ENCODE peak calls at places on chromosomes 6 and 20, in four cellular contexts. W is ovary, I is stomach, C is HepG2. Z is an unnamed sample.

GRCh38 chr6:22025468-22026159 is 271.2 kb downstream of the PRL start:
- DNase-seq in I (no peak), C (no peak), W (peak), Z (no peak)

GRCh38 chr6:124867126-124867525 is 95.1 kb upstream of the RNF217 start:
- DNase-seq in I (no peak), W (no peak), C (no peak), Z (no peak)

GRCh38 chr6:165820934-165821333 is 157.9 kb upstream of the PDE10A start:
- DNase-seq in W (no peak), I (no peak), C (no peak), Z (no peak)

GRCh38 chr6:170293881-170294755 is 3.2 kb upstream of the DLL1 start:
- DNase-seq in C (no peak), W (no peak), I (no peak), Z (no peak)

GRCh38 chr6:127090051-127090450 is 28.4 kb upstream of the RSPO3 start:
- DNase-seq in W (no peak), I (no peak), C (no peak), Z (no peak)

GRCh38 chr20:44747166-44748004 is 1.7 kb downstream of the KCNK15 start:
- DNase-seq in I (peak), C (peak), W (peak), Z (no peak)

GRCh38 chr20:31819083-31819784 is at the start of gene MYLK2:
- DNase-seq in W (no peak), I (no peak), C (no peak), Z (peak)

GRCh38 chr20:34566978-34567884 is 8.7 kb downstream of the MAP1LC3A start:
- DNase-seq in W (no peak), I (no peak), C (no peak), Z (peak)

GRCh38 chr20:24049081-24049480 is 60.5 kb upstream of the GGTLC1 start:
- DNase-seq in C (no peak), I (no peak), W (no peak), Z (no peak)

GRCh38 chr6:35034411-35035171 is 106.5 kb downstream of the TCP11 start:
- DNase-seq in C (no peak), I (peak), W (no peak), Z (no peak)

GRCh38 chr20:36173451-36173933 is 19.0 kb downstream of the EPB41L1 start:
- DNase-seq in C (no peak), I (no peak), W (no peak), Z (no peak)

GRCh38 chr6:106162926-106163325 is 76.8 kb downstream of the PRDM1 start:
- DNase-seq in C (no peak), W (no peak), I (no peak), Z (no peak)

GRCh38 chr6:112480551-112480950 is 133.4 kb downstream of the RFPL4B start:
- DNase-seq in I (no peak), W (no peak), C (no peak), Z (no peak)

GRCh38 chr20:3105256-3106137 is 21.0 kb upstream of the AVP start:
- DNase-seq in C (no peak), W (no peak), I (no peak), Z (no peak)

GRCh38 chr20:20139403-20139802 is 87.1 kb downstream of the CFAP61 start:
- DNase-seq in I (no peak), W (no peak), C (no peak), Z (no peak)

GRCh38 chr20:45406260-45407066 is 1.6 kb upstream of the DBNDD2 start:
- DNase-seq in I (peak), C (no peak), W (peak), Z (peak)

DNA sequence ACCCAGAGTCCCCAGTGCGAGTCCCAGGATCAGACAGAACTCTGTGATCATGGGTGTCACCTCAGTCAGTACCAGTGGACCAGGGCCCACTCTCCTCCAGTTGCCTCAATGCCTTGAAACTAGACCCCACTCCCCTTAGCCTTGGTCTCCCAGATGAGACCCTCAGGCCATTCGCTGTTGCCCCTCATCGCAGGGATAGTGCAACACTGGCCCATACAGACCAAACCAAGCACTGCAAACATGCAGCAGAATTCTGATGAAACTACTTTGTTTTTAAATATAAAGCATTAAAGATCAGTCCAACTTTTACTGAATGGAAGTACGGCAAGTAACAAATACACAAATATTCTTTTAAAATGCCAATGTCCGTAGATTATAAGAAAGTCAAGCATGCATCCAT is 101.2 kb upstream of the NT5E start:
- DNase-seq in C (no peak), W (no peak), I (no peak), Z (no peak)
- TF ChIP-seq CTCF in C (peak), W (no peak), I (no peak), Z (no peak)

GRCh38 chr6:46771556-46771955 is 21.6 kb upstream of the MEP1A start:
- DNase-seq in W (no peak), C (no peak), I (no peak), Z (no peak)

GRCh38 chr6:46772038-46772437 is 21.2 kb upstream of the MEP1A start:
- DNase-seq in W (no peak), C (no peak), I (no peak), Z (no peak)

GRCh38 chr6:46776070-46776752 is 17.0 kb upstream of the MEP1A start:
- DNase-seq in C (no peak), W (no peak), I (no peak), Z (no peak)

GRCh38 chr6:46773201-46773855 is 19.9 kb upstream of the MEP1A start:
- DNase-seq in W (no peak), C (no peak), I (no peak), Z (no peak)

DNA sequence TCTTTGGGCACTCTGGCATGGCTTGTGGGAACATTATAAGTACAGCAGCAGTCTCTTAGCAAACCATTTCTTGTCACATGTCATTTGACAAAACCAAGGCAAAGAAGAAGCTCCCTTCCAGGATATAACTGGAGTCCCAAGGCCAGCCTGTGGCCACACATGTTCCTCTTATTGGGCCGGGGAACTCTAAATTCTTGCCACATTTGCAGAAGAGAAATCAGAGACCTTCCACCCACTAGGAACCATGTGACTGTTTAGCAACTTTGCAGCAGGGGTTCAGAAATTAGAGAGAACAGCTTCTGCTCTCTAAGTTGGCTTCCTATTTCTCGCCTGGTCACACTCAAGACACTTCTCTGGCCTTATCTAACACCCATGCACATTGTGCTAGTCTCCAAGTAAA is 20.4 kb upstream of the MEP1A start:
- DNase-seq in I (no peak), C (no peak), W (no peak), Z (peak)
- TF ChIP-seq EP300 in I (no peak), C (no peak), W (no peak), Z (peak)

DNA sequence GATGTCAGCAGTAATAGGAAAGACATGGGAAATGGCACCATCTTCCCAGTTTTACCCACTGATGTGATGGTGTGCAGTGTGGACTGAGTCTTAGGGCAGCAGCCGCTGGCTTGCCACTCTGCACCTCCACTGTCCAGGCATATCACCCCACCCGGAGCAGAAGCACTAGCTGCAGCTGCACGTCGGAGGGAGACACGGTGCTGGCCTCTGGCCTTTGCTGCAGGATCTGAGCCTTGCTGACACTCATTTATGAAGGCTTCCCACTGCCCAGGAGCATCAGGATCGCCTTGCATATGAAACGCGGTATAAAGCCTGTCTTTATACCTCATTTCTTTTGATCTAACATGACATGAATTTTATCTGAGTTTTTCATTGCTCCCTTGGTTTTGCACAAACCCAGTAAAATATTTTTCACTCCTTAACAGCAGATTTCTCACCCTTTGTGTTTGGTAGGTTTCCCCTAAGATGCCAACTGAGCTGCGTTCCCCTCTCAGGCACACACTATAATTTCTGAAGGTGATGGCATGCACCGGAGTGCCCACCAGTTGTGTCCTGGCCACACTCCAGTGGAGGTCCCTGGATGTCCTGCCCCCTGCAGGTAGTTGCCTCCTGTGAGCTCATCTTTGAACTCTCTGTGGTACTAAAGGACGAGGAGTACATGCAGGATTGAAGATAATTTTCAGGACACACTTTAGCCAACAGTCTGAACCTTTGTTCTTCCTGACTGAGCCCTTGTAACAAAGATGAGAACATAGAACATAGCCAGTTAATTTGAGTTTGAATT is 8.9 kb upstream of the EXOC2 start:
- DNase-seq in C (peak), I (no peak), W (no peak), Z (no peak)
- TF ChIP-seq CTCF in C (peak), I (no peak), W (no peak), Z (no peak)

DNA sequence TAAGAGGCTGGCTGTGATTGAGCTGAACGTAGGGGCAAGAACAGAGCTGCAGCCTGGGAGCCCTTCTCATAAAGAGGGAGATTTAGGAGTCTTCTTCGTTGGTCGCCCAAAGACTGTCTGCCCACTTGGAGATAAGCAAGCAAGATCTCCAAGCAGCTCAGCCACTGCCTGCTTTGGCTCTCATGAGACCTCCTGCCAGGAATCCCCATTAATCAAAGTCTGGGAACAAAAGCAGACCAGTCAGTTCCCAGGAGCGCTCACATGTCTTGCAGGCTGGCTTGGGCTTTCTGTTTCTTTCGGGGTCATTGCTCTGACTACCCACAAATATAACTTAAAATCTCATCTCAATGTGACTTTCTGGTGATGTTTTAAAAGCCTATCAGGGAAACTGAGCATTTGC is 2.4 kb upstream of the ANKRD6 start:
- DNase-seq in W (no peak), C (no peak), I (no peak), Z (no peak)
- TF ChIP-seq EP300 in W (no peak), C (no peak), I (no peak), Z (no peak)

GRCh38 chr6:4314201-4314707 is 178.9 kb upstream of the ECI2 start:
- DNase-seq in C (no peak), W (no peak), I (no peak), Z (no peak)

GRCh38 chr6:4316867-4317400 is 181.6 kb upstream of the ECI2 start:
- DNase-seq in C (no peak), W (peak), I (peak), Z (peak)

GRCh38 chr6:4309540-4309939 is 174.2 kb upstream of the ECI2 start:
- DNase-seq in I (no peak), C (no peak), W (no peak), Z (no peak)

GRCh38 chr6:4311976-4312860 is 176.8 kb upstream of the ECI2 start:
- DNase-seq in C (no peak), W (no peak), I (no peak), Z (no peak)

GRCh38 chr6:4313044-4313686 is 177.8 kb upstream of the ECI2 start:
- DNase-seq in C (no peak), W (no peak), I (no peak), Z (no peak)
- TF ChIP-seq CTCF in C (peak), W (no peak), I (no peak), Z (peak)

DNA sequence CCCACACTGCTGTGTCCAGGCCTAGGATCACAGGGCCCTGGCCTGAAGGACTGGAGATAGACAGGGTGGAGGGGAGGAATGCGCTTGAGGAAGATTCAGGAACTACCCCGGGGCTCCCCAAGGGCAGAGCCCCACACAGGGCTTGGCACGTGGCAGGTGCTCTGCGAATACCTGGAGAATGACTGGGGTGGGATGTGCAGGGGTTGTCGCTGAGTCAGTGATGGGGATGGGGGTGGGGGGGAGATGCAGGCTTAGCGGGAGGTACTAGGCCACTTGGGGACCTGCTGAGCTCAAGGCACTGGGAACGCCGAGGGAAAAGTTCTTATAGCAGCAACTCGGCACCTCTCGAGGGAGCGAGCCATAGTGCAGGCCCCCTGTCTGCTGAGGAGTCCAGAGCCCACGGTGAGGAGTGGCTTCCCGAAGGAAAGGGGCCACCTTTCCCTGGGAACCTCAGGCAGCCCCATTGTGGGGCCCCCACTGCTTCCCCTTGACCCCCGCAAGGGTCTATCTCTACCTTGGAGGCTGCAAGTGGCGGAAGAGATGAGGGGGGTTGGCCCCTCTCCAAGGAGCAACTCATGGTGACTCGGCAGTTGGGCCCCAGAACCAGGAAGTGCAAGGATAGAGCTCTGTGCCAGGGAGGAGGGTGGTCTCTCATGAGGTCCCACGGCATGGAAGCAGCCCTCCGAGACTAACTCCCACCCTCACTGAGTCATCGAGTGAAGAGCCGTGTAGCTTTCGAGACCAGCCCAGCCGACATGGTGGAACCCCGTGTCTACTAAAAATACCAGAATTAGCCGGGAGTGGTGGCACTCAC is 33.1 kb downstream of the SRC start:
- DNase-seq in C (no peak), W (peak), I (peak), Z (no peak)
- TF ChIP-seq EP300 in C (peak), W (no peak), I (no peak), Z (no peak)

GRCh38 chr20:11271319-11271718 is 597.5 kb upstream of the JAG1 start:
- DNase-seq in I (no peak), C (peak), W (no peak), Z (no peak)

GRCh38 chr20:11267762-11268335 is 594.0 kb upstream of the JAG1 start:
- DNase-seq in C (no peak), W (no peak), I (no peak), Z (no peak)

GRCh38 chr20:11266571-11266970 is 592.8 kb upstream of the JAG1 start:
- DNase-seq in C (no peak), W (no peak), I (no peak), Z (no peak)

GRCh38 chr20:11270566-11270965 is 596.8 kb upstream of the JAG1 start:
- DNase-seq in C (no peak), I (no peak), W (no peak), Z (no peak)

GRCh38 chr20:11267131-11267761 is 593.4 kb upstream of the JAG1 start:
- DNase-seq in W (peak), I (no peak), C (peak), Z (no peak)
- TF ChIP-seq CTCF in W (no peak), I (no peak), C (no peak), Z (no peak)

GRCh38 chr6:15421945-15422733 is 176.3 kb downstream of the JARID2 start:
- DNase-seq in W (no peak), C (no peak), I (no peak), Z (no peak)
- TF ChIP-seq EP300 in W (no peak), C (no peak), I (no peak), Z (no peak)

GRCh38 chr6:24600903-24601302 is 45.1 kb downstream of the KIAA0319 start:
- DNase-seq in C (no peak), I (no peak), W (no peak), Z (no peak)
- TF ChIP-seq CTCF in C (peak), I (no peak), W (no peak), Z (no peak)

Z was measured in upper lobe of left lung.